ENCODE peak calls at places on chromosome 1, in seven cellular contexts. N is upper lobe of left lung, J is sigmoid colon, X is HepG2, Z is tibial nerve, U is ovary, Y is K562. L is an unnamed sample.

GRCh38 chr1:54310439-54311328 is 95.5 kb downstream of the SSBP3 start:
- DNase-seq in Y (peak), N (peak), Z (no peak), J (no peak), U (peak), X (peak), L (no peak)

GRCh38 chr1:42370876-42371549 is 9.6 kb upstream of the RIMKLA start:
- DNase-seq in Y (no peak), U (no peak), J (no peak), X (no peak), N (peak), Z (no peak), L (no peak)

GRCh38 chr1:222009105-222009730 is 267.3 kb upstream of the DUSP10 start:
- DNase-seq in J (no peak), Z (no peak), X (peak), N (no peak), Y (peak), U (no peak), L (no peak)

GRCh38 chr1:6178751-6179563 is 1.2 kb downstream of the CHD5 start:
- DNase-seq in Z (no peak), U (no peak), X (no peak), J (no peak), N (no peak), Y (no peak), L (no peak)

GRCh38 chr1:157152510-157152909 is 14.3 kb upstream of the ETV3 start:
- DNase-seq in Y (no peak), J (no peak), N (no peak), X (no peak), Z (no peak), U (no peak), L (no peak)

GRCh38 chr1:15236226-15237145 is 10.5 kb upstream of the FHAD1 start:
- DNase-seq in U (no peak), N (no peak), X (no peak), J (no peak), Y (peak), Z (no peak), L (no peak)

GRCh38 chr1:167927075-167927754 is 9.3 kb upstream of the DCAF6 start:
- DNase-seq in X (no peak), Y (no peak), Z (no peak), J (no peak), U (no peak), N (no peak), L (no peak)

GRCh38 chr1:230351516-230351915 is 74.6 kb downstream of the PGBD5 start:
- DNase-seq in X (no peak), Z (no peak), J (no peak), U (no peak), Y (no peak), N (no peak), L (no peak)

GRCh38 chr1:97507863-97508262 is 413.0 kb downstream of the DPYD start:
- DNase-seq in X (no peak), N (no peak), J (no peak), Y (no peak), U (no peak), Z (no peak), L (no peak)

GRCh38 chr1:162213281-162213909 is 143.9 kb downstream of the NOS1AP start:
- DNase-seq in Y (no peak), J (peak), U (peak), N (peak), X (peak), Z (peak), L (peak)

GRCh38 chr1:8711161-8711560 is 106.3 kb downstream of the RERE start:
- DNase-seq in X (no peak), Y (no peak), N (no peak), U (no peak), Z (no peak), J (no peak), L (no peak)

GRCh38 chr1:11924334-11925195 is 1.7 kb downstream of the KIAA2013 start:
- DNase-seq in N (no peak), U (no peak), X (no peak), J (no peak), Y (no peak), Z (no peak), L (no peak)

GRCh38 chr1:50787266-50787665 is 172.8 kb downstream of the FAF1 start:
- DNase-seq in X (no peak), Y (no peak), N (no peak), Z (no peak), U (no peak), J (no peak), L (no peak)

GRCh38 chr1:6601049-6601864 is 1.4 kb downstream of the KLHL21 start:
- DNase-seq in J (peak), Z (peak), N (peak), U (peak), Y (peak), X (peak), L (peak)

GRCh38 chr1:21933397-21934248 is 3.5 kb downstream of the HSPG2 start:
- DNase-seq in Z (no peak), Y (no peak), X (no peak), N (peak), J (peak), U (peak), L (no peak)

GRCh38 chr1:237205400-237206064 is 163.5 kb downstream of the RYR2 start:
- DNase-seq in Y (no peak), X (no peak), N (peak), J (peak), U (peak), Z (no peak), L (no peak)

GRCh38 chr1:38027201-38028104 is 14.9 kb downstream of the UTP11 start:
- DNase-seq in N (peak), Z (no peak), Y (no peak), U (no peak), J (peak), X (no peak), L (no peak)

GRCh38 chr1:3219005-3219724 is 150.2 kb downstream of the PRDM16 start:
- DNase-seq in N (peak), X (peak), Z (peak), Y (no peak), J (peak), U (no peak), L (no peak)

GRCh38 chr1:183449223-183449770 is 23.0 kb upstream of the SMG7 start:
- DNase-seq in N (no peak), U (no peak), J (no peak), Z (no peak), Y (no peak), X (no peak), L (no peak)

GRCh38 chr1:197526736-197527371 is 248.4 kb downstream of the DENND1B start:
- DNase-seq in N (no peak), Z (no peak), U (no peak), J (no peak), X (peak), Y (peak), L (no peak)

GRCh38 chr1:87812881-87813577 is 484.3 kb downstream of the LMO4 start:
- DNase-seq in J (no peak), N (no peak), U (no peak), Z (no peak), Y (no peak), X (no peak), L (no peak)

GRCh38 chr1:109197163-109198042 is 16.3 kb upstream of the SARS1 start:
- DNase-seq in N (peak), Y (peak), J (no peak), U (no peak), Z (no peak), X (peak), L (no peak)

GRCh38 chr1:54884135-54884586 is 2.8 kb downstream of the DHCR24 start:
- DNase-seq in Y (no peak), U (no peak), J (no peak), N (no peak), X (peak), Z (no peak), L (no peak)

GRCh38 chr1:53176452-53177344 is 19.9 kb upstream of the CPT2 start:
- DNase-seq in X (no peak), J (peak), U (peak), Y (no peak), Z (no peak), N (peak), L (no peak)

GRCh38 chr1:25700124-25700523 is 83.5 kb downstream of the MAN1C1 start:
- DNase-seq in U (peak), N (no peak), Y (no peak), Z (peak), X (no peak), J (peak), L (no peak)

GRCh38 chr1:94095112-94095637 is 25.8 kb downstream of the ABCA4 start:
- DNase-seq in J (peak), N (peak), Y (no peak), X (no peak), Z (peak), U (peak), L (peak)

GRCh38 chr1:244963231-244963826 is 99.0 kb upstream of the HNRNPU start:
- DNase-seq in Z (no peak), X (no peak), N (no peak), Y (no peak), U (no peak), J (no peak), L (no peak)

GRCh38 chr1:95179205-95180001 is 54.6 kb upstream of the RWDD3 start:
- DNase-seq in X (no peak), U (no peak), N (no peak), Z (no peak), J (no peak), Y (peak), L (no peak)

GRCh38 chr1:171717080-171717479 is 24.8 kb downstream of the VAMP4 start:
- DNase-seq in Z (no peak), J (no peak), X (no peak), Y (no peak), U (no peak), N (no peak), L (no peak)

GRCh38 chr1:59680044-59680443 is 134.7 kb upstream of the HOOK1 start:
- DNase-seq in Z (no peak), X (no peak), J (no peak), Y (no peak), U (no peak), N (no peak), L (no peak)

GRCh38 chr1:159924791-159925712 is at the start of gene TAGLN2:
- DNase-seq in U (peak), Y (peak), J (peak), N (peak), X (peak), Z (peak), L (peak)

GRCh38 chr1:64553285-64553684 is 83.4 kb downstream of the CACHD1 start:
- DNase-seq in N (no peak), Y (no peak), Z (no peak), J (no peak), U (no peak), X (peak), L (no peak)

GRCh38 chr1:222616535-222616934 is 1.4 kb upstream of the MIA3 start:
- DNase-seq in Z (no peak), X (peak), N (no peak), Y (no peak), J (no peak), U (peak), L (no peak)

GRCh38 chr1:47963568-47963973 is 33.6 kb downstream of the TRABD2B start:
- DNase-seq in Y (no peak), X (no peak), U (no peak), Z (peak), J (peak), N (no peak), L (no peak)

GRCh38 chr1:227789042-227789880 is 26.2 kb upstream of the PRSS38 start:
- DNase-seq in Y (no peak), U (peak), X (no peak), J (no peak), Z (peak), N (no peak), L (peak)
- H3K4me3 ChIP-seq in Y (peak), U (peak), X (no peak), J (no peak), Z (peak), N (peak), L (peak)

DNA sequence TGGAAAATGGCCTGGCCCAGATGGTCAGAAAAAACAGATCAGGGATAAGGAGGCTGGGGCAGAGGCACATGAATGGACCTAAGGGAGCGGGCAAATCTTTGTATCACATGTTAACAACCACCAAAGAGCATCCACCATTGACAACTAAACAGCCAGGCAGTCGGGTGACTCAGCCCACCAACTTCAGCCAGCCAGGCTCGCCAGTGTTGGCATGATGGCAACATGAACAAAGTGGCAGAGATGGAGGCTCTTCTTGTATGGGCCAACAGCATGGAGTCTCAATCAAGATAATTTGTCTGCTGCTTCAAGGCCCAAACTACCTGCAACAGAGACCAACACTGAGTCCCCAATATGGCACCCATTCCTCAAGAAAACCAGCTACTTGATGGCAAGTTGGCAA is 16.5 kb upstream of the KIAA1614 start:
- DNase-seq in U (no peak), Y (no peak), N (no peak), Z (no peak), X (no peak), J (no peak), L (no peak)
- TF ChIP-seq EP300 in U (no peak), Y (no peak), N (no peak), Z (no peak), X (no peak), J (no peak), L (no peak)

GRCh38 chr1:23370270-23370743 is 671 bp upstream of the ZNF436 start:
- DNase-seq in Y (no peak), J (no peak), Z (no peak), X (no peak), U (no peak), N (no peak), L (no peak)

GRCh38 chr1:23367791-23368561 is 1.7 kb downstream of the ZNF436 start:
- DNase-seq in Z (peak), Y (peak), U (peak), J (peak), X (peak), N (peak), L (peak)

GRCh38 chr1:23368562-23369334 is 888 bp downstream of the ZNF436 start:
- DNase-seq in J (peak), U (peak), N (peak), Z (peak), Y (peak), X (peak), L (peak)

GRCh38 chr1:23370744-23371710 is 1.4 kb upstream of the ZNF436 start:
- DNase-seq in Z (no peak), Y (peak), J (no peak), X (no peak), U (no peak), N (no peak), L (no peak)

GRCh38 chr1:23369335-23370013 is at the start of gene ZNF436:
- DNase-seq in Z (peak), Y (peak), J (peak), X (peak), U (peak), N (peak), L (peak)
- TF ChIP-seq POLR2A in Z (no peak), Y (no peak), J (no peak), X (no peak), U (peak), N (no peak), L (no peak)

GRCh38 chr1:110777228-110777627 is 95.7 kb upstream of the CD53 start:
- DNase-seq in N (no peak), Z (no peak), U (no peak), J (no peak), X (no peak), Y (no peak), L (no peak)

GRCh38 chr1:110771245-110772022 is 96.7 kb upstream of the KCNA3 start:
- DNase-seq in J (no peak), X (no peak), Z (no peak), U (no peak), Y (no peak), N (no peak), L (no peak)

GRCh38 chr1:110770832-110771231 is 96.1 kb upstream of the KCNA3 start:
- DNase-seq in Z (no peak), N (no peak), J (no peak), U (no peak), Y (no peak), X (no peak), L (no peak)

GRCh38 chr1:110774398-110774797 is 98.5 kb upstream of the CD53 start:
- DNase-seq in J (no peak), U (no peak), Y (no peak), N (no peak), Z (no peak), X (no peak), L (no peak)

GRCh38 chr1:110773813-110774212 is 99.1 kb upstream of the KCNA3 start:
- DNase-seq in Y (no peak), U (no peak), Z (no peak), N (no peak), X (no peak), J (no peak), L (no peak)
- H3K4me3 ChIP-seq in Y (no peak), U (no peak), Z (no peak), N (no peak), X (no peak), J (no peak), L (no peak)

DNA sequence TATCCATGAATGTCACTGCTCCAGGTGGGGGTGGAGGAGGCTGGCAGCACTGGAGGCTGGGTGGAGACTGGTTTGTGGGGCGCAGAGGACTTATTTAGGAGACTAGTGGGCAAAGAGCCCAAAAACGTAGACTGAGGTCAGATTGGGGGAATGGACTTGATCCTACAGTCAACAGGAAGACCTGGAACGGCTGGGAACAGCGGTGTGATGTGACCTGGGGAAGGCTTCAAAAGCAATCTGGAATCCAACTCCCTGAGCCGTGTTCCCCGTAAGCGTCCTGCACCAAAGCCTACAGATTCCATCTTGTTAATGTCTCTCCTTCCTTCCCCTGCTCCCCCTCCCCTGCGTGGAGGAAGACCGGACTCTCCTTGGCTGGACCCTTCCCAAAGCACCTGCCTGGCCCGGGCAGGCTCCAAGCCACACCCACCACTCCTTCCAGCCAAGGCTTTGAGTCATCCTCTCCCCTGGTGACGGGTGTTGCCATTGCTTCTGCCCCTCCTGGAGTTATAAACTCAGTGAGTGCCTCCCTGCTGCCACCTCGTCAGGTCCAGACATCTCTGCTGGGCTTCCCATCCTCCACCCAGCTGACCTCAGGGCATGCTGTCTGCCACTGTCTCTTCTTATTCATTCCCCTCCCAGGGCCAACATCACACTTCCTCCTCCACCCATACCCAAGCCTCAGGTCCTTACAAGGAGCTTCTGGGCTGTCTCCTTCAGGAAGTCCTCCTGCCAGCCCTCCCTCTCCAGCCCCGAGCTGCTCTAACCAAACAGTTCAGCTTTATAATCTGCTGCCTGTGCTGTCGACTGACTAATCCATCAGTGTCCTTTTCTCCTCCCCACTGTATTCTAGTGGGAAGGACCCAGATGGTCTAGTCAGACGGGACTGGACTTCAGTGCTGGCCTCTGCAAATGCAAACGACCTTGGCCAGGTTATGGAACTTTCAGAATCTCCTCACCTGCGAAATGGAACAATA is 1.6 kb upstream of the CLSTN1 start:
- DNase-seq in U (peak), Z (no peak), N (peak), X (peak), Y (peak), J (peak), L (no peak)
- TF ChIP-seq EP300 in U (no peak), Z (no peak), N (no peak), X (no peak), Y (no peak), J (no peak), L (no peak)

DNA sequence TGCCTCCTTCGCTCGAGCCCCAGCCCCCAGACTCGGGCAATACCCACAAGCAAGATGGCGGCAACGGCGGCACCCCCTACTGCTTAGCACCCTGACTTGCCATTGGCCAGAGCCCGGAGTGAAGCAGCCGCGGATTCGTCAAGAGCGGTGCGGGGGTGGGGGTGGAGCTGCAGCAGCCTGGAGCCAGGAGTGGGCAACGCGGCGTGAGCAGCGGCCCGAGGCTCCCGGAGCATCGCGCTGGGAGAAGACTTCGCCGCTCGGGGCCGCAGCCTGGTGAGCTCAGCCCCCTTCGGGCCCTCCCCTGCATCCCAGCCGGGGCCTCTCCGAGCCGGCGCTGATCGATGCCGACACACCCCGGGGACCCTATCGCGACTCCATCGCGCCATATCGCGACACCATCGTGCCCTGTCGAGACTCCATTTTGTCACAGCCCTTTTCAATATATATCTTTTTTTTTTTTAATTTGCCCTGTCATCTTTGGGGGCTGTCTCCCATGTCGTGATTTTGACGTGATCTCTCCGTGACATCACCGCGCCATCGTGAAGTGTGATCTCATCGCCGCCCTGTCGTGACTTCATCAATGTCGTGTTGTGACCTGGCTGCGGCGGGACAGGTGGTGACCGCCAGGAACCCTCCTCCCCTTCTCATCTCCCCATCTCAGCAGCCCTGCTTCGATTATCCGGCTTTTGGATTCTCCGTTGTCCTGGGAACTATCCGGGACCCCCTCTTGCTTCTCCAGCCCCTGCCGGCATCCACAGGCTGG is at the start of gene NCDN:
- DNase-seq in X (peak), N (peak), U (peak), Z (peak), Y (peak), J (peak), L (peak)
- TF ChIP-seq POLR2A in X (peak), N (no peak), U (peak), Z (peak), Y (peak), J (no peak), L (no peak)